ENCODE peak calls at places on chromosomes 13 and 19, in five cellular contexts. E is foreskin keratinocyte; F is activated CD4-positive, alpha-beta T cell treated with anti-CD3 and anti-CD28 coated beads for 36 hours; I is mesenchymal stem cell; C is NB4. D is an unnamed sample.

GRCh38 chr13:75326173-75327131 is 155.5 kb downstream of the TBC1D4 start:
- DNase-seq in E (peak), F (peak), I (peak), C (no peak), D (peak)

GRCh38 chr13:42788601-42789000 is 7.2 kb downstream of the FAM216B start:
- DNase-seq in E (no peak), F (no peak), I (no peak), C (no peak), D (no peak)

GRCh38 chr19:38691938-38692457 is 44.5 kb downstream of the ACTN4 start:
- DNase-seq in E (peak), F (no peak), I (peak), C (no peak), D (no peak)

GRCh38 chr19:35347171-35347929 is at the start of gene FFAR1:
- DNase-seq in E (no peak), F (peak), I (no peak), C (peak), D (peak)

GRCh38 chr13:101307181-101307701 is 109.1 kb downstream of the NALCN start:
- DNase-seq in E (no peak), F (no peak), I (peak), C (no peak), D (no peak)

GRCh38 chr19:56117889-56118288 is 3.2 kb downstream of the ZNF787 start:
- DNase-seq in E (no peak), F (no peak), I (no peak), C (no peak), D (no peak)

GRCh38 chr13:33083054-33083453 is 66.8 kb downstream of the KL start:
- DNase-seq in E (no peak), F (no peak), I (no peak), C (no peak), D (no peak)

GRCh38 chr19:14248578-14249011 is 42.6 kb upstream of the ADGRL1 start:
- DNase-seq in E (no peak), F (peak), I (peak), C (no peak), D (no peak)

GRCh38 chr19:2693492-2693891 is 9.0 kb downstream of the GNG7 start:
- DNase-seq in E (no peak), F (no peak), I (no peak), C (no peak), D (no peak)

GRCh38 chr19:16836115-16836905 is 7.1 kb downstream of the SIN3B start:
- DNase-seq in E (peak), F (peak), I (no peak), C (peak), D (no peak)